ENCODE peak calls at places on chromosome X, in four cellular contexts. One of them, this sample, is unnamed.

GRCh38 chrX:373641-374471 is 12.9 kb downstream of the PPP2R3B start:
- DNase-seq in PC-3: no peak
- DNase-seq in fibroblast of lung: peak; percentile 56
- DNase-seq in psoas muscle: no peak
- DNase-seq in this sample: no peak

GRCh38 chrX:119648421-119648775 is 42.2 kb upstream of the NKRF start:
- DNase-seq in psoas muscle: no peak
- DNase-seq in PC-3: no peak
- DNase-seq in fibroblast of lung: no peak
- DNase-seq in this sample: no peak

GRCh38 chrX:115642895-115643530 is 82.0 kb downstream of the PLS3 start:
- DNase-seq in psoas muscle: no peak
- DNase-seq in fibroblast of lung: peak; percentile 44
- DNase-seq in PC-3: peak; percentile 75
- DNase-seq in this sample: no peak

GRCh38 chrX:47283015-47283771 is 50.4 kb downstream of the USP11 start:
- DNase-seq in psoas muscle: no peak
- DNase-seq in PC-3: no peak
- DNase-seq in fibroblast of lung: peak; percentile 69
- DNase-seq in this sample: peak; percentile 1

GRCh38 chrX:118823263-118824172 is at the start of gene ZCCHC12:
- DNase-seq in psoas muscle: peak; percentile 47
- DNase-seq in PC-3: peak; percentile 40
- DNase-seq in fibroblast of lung: peak; percentile 66
- DNase-seq in this sample: no peak

GRCh38 chrX:97605271-97605670 is 721.6 kb downstream of the RPA4 start:
- DNase-seq in PC-3: no peak
- DNase-seq in fibroblast of lung: no peak
- DNase-seq in psoas muscle: no peak
- DNase-seq in this sample: no peak

GRCh38 chrX:12423346-12423745 is 285.1 kb downstream of the FRMPD4 start:
- DNase-seq in PC-3: no peak
- DNase-seq in fibroblast of lung: no peak
- DNase-seq in psoas muscle: no peak
- DNase-seq in this sample: no peak

GRCh38 chrX:73214366-73215094 is at the start of gene NAP1L2:
- DNase-seq in fibroblast of lung: peak; percentile 54
- DNase-seq in psoas muscle: peak; percentile 17
- DNase-seq in PC-3: peak; percentile 77
- DNase-seq in this sample: peak; percentile 46

GRCh38 chrX:49192722-49193328 is 6.7 kb upstream of the PRICKLE3 start:
- DNase-seq in psoas muscle: no peak
- DNase-seq in fibroblast of lung: peak; percentile 16
- DNase-seq in PC-3: peak; percentile 41
- DNase-seq in this sample: no peak

GRCh38 chrX:102129473-102129872 is 4.0 kb downstream of the TCEAL2 start:
- DNase-seq in fibroblast of lung: no peak
- DNase-seq in psoas muscle: no peak
- DNase-seq in PC-3: peak; percentile 41
- DNase-seq in this sample: no peak

GRCh38 chrX:13059676-13060499 is 15.5 kb upstream of the FAM9C start:
- DNase-seq in PC-3: peak; percentile 90
- DNase-seq in fibroblast of lung: peak; percentile 71
- DNase-seq in psoas muscle: no peak
- DNase-seq in this sample: no peak

GRCh38 chrX:16745659-16746058 is 26.2 kb downstream of the SYAP1 start:
- DNase-seq in fibroblast of lung: no peak
- DNase-seq in psoas muscle: no peak
- DNase-seq in PC-3: no peak
- DNase-seq in this sample: no peak

GRCh38 chrX:16745102-16745501 is 25.7 kb downstream of the SYAP1 start:
- DNase-seq in fibroblast of lung: no peak
- DNase-seq in psoas muscle: no peak
- DNase-seq in PC-3: no peak
- DNase-seq in this sample: no peak

GRCh38 chrX:16743604-16744325 is 24.4 kb downstream of the SYAP1 start:
- DNase-seq in fibroblast of lung: peak; percentile 90
- DNase-seq in psoas muscle: no peak
- DNase-seq in PC-3: peak; percentile 75
- DNase-seq in this sample: no peak

GRCh38 chrX:16750136-16750535 is 30.7 kb downstream of the SYAP1 start:
- DNase-seq in fibroblast of lung: no peak
- DNase-seq in PC-3: no peak
- DNase-seq in psoas muscle: no peak
- DNase-seq in this sample: no peak

DNA sequence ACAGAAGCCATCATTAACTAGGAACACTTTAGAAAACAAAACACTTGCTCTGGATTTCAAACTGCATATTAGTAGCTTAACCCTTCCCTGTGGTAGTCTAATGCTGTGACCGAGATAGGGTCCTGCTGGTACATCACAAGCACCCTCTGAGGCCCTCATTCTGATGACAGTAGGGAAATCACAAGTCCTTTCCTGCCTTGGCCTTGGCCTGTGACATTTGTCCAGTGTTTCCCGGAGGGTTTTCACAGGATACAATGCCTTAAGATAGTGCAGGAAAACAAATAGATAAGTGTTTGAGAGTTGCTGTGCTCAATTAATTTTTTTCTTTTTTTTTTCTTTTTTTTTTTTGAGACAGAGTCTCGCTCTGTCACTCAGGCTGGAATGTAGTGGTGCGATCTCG is 29.0 kb downstream of the SYAP1 start:
- DNase-seq in PC-3: no peak
- DNase-seq in fibroblast of lung: no peak
- DNase-seq in psoas muscle: no peak
- DNase-seq in this sample: no peak
- H3K36me3 ChIP-seq in PC-3: peaks cover 26% of the 10 kb centered on the region
- H3K36me3 ChIP-seq in fibroblast of lung: peaks cover 6% of the 10 kb centered on the region
- H3K36me3 ChIP-seq in psoas muscle: peaks cover 73% of the 10 kb centered on the region
- H3K36me3 ChIP-seq in this sample: no peaks in the 10 kb centered on the region

DNA sequence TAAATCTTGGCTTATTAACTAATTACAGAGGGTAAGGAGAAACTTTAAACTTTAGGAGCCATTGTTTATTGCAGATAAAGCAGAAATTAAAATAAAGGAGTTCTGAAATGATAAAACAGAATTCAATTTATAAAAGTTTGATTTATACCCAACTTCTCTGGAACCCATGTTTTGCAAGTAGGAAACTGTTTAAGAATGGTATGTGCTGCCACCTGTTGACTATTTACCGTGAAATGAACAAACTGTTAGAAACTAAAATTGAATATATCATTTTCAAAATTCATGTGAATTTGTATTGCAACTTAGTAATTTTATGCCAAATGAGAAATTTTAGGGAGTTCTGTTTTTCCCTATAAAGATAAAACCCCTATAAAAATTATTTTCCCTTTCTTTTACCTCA is 11.0 kb upstream of the TBC1D8B start:
- DNase-seq in psoas muscle: no peak
- DNase-seq in fibroblast of lung: peak; percentile 13
- DNase-seq in PC-3: peak; percentile 43
- DNase-seq in this sample: peak; percentile 37
- TF ChIP-seq CTCF in psoas muscle: peak; percentile 42
- TF ChIP-seq CTCF in fibroblast of lung: no peak
- TF ChIP-seq CTCF in PC-3: peak; percentile 63
- TF ChIP-seq CTCF in this sample: no peak

GRCh38 chrX:64190136-64190740 is 15.3 kb downstream of the AMER1 start:
- DNase-seq in psoas muscle: no peak
- DNase-seq in PC-3: no peak
- DNase-seq in fibroblast of lung: no peak
- DNase-seq in this sample: no peak

GRCh38 chrX:64188901-64189300 is 16.6 kb downstream of the AMER1 start:
- DNase-seq in psoas muscle: no peak
- DNase-seq in PC-3: no peak
- DNase-seq in fibroblast of lung: no peak
- DNase-seq in this sample: no peak

GRCh38 chrX:64191281-64192010 is 14.1 kb downstream of the AMER1 start:
- DNase-seq in PC-3: no peak
- DNase-seq in psoas muscle: no peak
- DNase-seq in fibroblast of lung: no peak
- DNase-seq in this sample: no peak

GRCh38 chrX:64192673-64193072 is 12.8 kb downstream of the AMER1 start:
- DNase-seq in fibroblast of lung: no peak
- DNase-seq in PC-3: no peak
- DNase-seq in psoas muscle: no peak
- DNase-seq in this sample: no peak

DNA sequence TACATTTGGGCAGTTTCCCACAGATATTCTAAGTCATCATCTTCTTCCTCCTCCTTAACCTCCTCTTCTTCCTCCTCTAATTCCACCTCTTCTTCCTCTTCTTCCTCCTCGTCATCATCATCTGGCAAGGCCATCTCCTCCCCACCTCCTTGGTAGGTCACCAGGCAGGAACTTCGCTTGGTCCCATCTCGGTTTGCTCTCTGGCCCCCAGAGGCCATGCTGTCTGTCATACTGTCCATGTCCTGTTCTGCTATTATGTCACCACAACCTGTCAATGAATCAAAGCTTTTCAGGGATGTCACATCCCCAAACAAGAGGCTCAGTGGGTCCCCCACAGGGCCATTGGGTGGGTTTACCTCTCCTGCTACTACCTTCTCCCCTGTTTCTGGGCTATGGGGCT is 13.5 kb downstream of the AMER1 start:
- DNase-seq in PC-3: no peak
- DNase-seq in fibroblast of lung: no peak
- DNase-seq in psoas muscle: no peak
- DNase-seq in this sample: no peak
- H3K36me3 ChIP-seq in PC-3: no peaks in the 10 kb centered on the region
- H3K36me3 ChIP-seq in fibroblast of lung: peaks cover 3% of the 10 kb centered on the region
- H3K36me3 ChIP-seq in psoas muscle: no peaks in the 10 kb centered on the region
- H3K36me3 ChIP-seq in this sample: no peaks in the 10 kb centered on the region

GRCh38 chrX:76253432-76253831 is 80.6 kb downstream of the PBDC1 start:
- DNase-seq in psoas muscle: no peak
- DNase-seq in fibroblast of lung: peak; percentile 18
- DNase-seq in PC-3: peak; percentile 56
- DNase-seq in this sample: no peak
- TF ChIP-seq CTCF in psoas muscle: peak; percentile 44
- TF ChIP-seq CTCF in fibroblast of lung: peak; percentile 55
- TF ChIP-seq CTCF in PC-3: peak; percentile 60
- TF ChIP-seq CTCF in this sample: no peak

DNA sequence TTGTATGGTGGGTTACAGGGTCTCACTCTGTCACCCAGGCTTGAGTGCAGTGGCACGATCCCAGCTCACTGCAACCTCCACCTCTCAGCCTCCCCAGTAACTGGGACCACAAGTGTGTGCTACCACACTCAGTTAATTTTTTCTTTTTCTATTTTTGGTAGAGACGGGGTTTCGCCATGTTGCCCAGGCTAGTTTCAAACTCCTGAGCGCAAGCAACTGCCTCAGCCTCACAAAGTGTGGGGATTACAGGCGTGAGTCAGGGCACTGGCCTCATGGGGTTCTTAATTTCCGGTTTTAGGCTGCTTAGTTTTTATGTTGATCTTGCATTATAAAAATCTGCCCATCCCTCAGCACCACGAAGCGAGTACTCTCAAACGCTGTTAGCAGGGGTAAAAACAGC is 6.7 kb downstream of the BCAP31 start:
- DNase-seq in fibroblast of lung: no peak
- DNase-seq in psoas muscle: no peak
- DNase-seq in PC-3: no peak
- DNase-seq in this sample: no peak
- H3K36me3 ChIP-seq in fibroblast of lung: peaks cover 6% of the 10 kb centered on the region
- H3K36me3 ChIP-seq in psoas muscle: peaks cover 60% of the 10 kb centered on the region
- H3K36me3 ChIP-seq in PC-3: peaks cover 54% of the 10 kb centered on the region
- H3K36me3 ChIP-seq in this sample: no peaks in the 10 kb centered on the region

GRCh38 chrX:16212024-16212423 is 44.7 kb downstream of the MAGEB17 start:
- DNase-seq in psoas muscle: no peak
- DNase-seq in PC-3: peak; percentile 42
- DNase-seq in fibroblast of lung: peak; percentile 46
- DNase-seq in this sample: no peak

GRCh38 chrX:16213970-16214369 is 46.7 kb downstream of the MAGEB17 start:
- DNase-seq in PC-3: no peak
- DNase-seq in psoas muscle: no peak
- DNase-seq in fibroblast of lung: no peak
- DNase-seq in this sample: no peak

GRCh38 chrX:16208601-16209000 is 41.3 kb downstream of the MAGEB17 start:
- DNase-seq in psoas muscle: no peak
- DNase-seq in PC-3: no peak
- DNase-seq in fibroblast of lung: no peak
- DNase-seq in this sample: no peak

GRCh38 chrX:16215660-16216059 is 48.4 kb downstream of the MAGEB17 start:
- DNase-seq in PC-3: no peak
- DNase-seq in fibroblast of lung: no peak
- DNase-seq in psoas muscle: no peak
- DNase-seq in this sample: no peak

DNA sequence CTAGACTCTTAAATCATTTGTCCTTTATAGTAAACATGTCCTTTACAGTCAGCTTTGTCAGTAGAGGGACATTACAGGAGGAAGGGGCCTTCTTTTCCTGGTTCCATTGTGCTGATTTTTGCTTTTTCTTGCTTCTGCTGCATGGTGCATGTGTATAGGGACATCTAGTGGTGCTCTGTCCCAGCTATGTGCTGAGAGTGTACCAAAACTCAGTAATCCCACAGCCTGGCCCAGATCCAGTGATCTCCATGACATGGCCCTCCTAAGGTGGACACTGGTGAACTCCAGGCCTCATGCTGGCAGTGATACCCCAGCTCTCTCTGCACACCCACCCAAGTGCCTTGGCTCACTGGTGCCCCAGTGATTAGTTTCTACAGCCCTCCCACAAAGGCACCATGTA is 45.2 kb downstream of the MAGEB17 start:
- DNase-seq in PC-3: peak; percentile 42
- DNase-seq in psoas muscle: no peak
- DNase-seq in fibroblast of lung: no peak
- DNase-seq in this sample: peak; percentile 24
- TF ChIP-seq CTCF in PC-3: peak; percentile 58
- TF ChIP-seq CTCF in psoas muscle: no peak
- TF ChIP-seq CTCF in fibroblast of lung: no peak
- TF ChIP-seq CTCF in this sample: no peak

DNA sequence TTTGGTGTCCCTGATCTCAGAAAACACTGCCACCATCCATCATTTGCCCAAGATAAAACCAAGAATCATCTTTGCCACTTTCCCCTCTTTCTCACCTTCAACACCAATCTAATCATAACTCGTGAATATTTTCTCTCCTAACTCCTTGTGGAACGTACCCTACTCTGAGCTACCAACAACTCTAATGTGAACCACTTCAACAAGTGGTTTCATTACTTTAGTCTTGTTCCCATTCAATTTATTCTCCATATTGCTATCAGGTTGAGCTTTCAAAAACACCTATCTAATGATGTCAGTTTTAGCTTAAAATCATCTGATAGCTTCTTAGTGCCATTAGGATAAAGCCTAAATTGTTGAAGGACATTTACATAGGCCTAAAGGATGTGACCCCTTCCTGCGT is 39.8 kb upstream of the CXorf38 start:
- DNase-seq in PC-3: no peak
- DNase-seq in psoas muscle: no peak
- DNase-seq in fibroblast of lung: no peak
- DNase-seq in this sample: no peak
- H3K36me3 ChIP-seq in PC-3: peaks cover 10% of the 10 kb centered on the region
- H3K36me3 ChIP-seq in psoas muscle: peaks cover 32% of the 10 kb centered on the region
- H3K36me3 ChIP-seq in fibroblast of lung: no peaks in the 10 kb centered on the region
- H3K36me3 ChIP-seq in this sample: no peaks in the 10 kb centered on the region

GRCh38 chrX:100868273-100868672 is 5.9 kb downstream of the NOX1 start:
- DNase-seq in fibroblast of lung: no peak
- DNase-seq in PC-3: no peak
- DNase-seq in psoas muscle: no peak
- DNase-seq in this sample: peak; percentile 25
- TF ChIP-seq CTCF in fibroblast of lung: no peak
- TF ChIP-seq CTCF in PC-3: no peak
- TF ChIP-seq CTCF in psoas muscle: no peak
- TF ChIP-seq CTCF in this sample: no peak

This sample was measured in mucosa of descending colon.